ENCODE peak calls at places on chromosomes 2 and 18, in nine cellular contexts. One of them, this sample, is unnamed.

GRCh38 chr2:194867328-194867727 is 789.7 kb upstream of the SLC39A10 start:
- DNase-seq in left ventricle myocardium inferior: no peak
- DNase-seq in A549: peak
- DNase-seq in HFF-Myc: no peak
- DNase-seq in Calu3: peak
- DNase-seq in mesothelial cell of epicardium: no peak
- DNase-seq in lung: no peak
- DNase-seq in cardiac fibroblast: peak
- DNase-seq in mucosa of descending colon: no peak
- DNase-seq in this sample: no peak

GRCh38 chr2:188808921-188809320 is 165.3 kb upstream of the COL3A1 start:
- DNase-seq in A549: no peak
- DNase-seq in left ventricle myocardium inferior: no peak
- DNase-seq in cardiac fibroblast: peak
- DNase-seq in mucosa of descending colon: no peak
- DNase-seq in HFF-Myc: no peak
- DNase-seq in Calu3: no peak
- DNase-seq in lung: no peak
- DNase-seq in mesothelial cell of epicardium: no peak
- DNase-seq in this sample: no peak

GRCh38 chr2:41927581-41928260 is 120.1 kb upstream of the PKDCC start:
- DNase-seq in A549: no peak
- DNase-seq in HFF-Myc: no peak
- DNase-seq in left ventricle myocardium inferior: peak
- DNase-seq in cardiac fibroblast: no peak
- DNase-seq in lung: no peak
- DNase-seq in Calu3: no peak
- DNase-seq in mesothelial cell of epicardium: no peak
- DNase-seq in mucosa of descending colon: no peak
- DNase-seq in this sample: no peak

GRCh38 chr2:168671932-168672331 is 130.5 kb upstream of the NOSTRIN start:
- DNase-seq in left ventricle myocardium inferior: no peak
- DNase-seq in mesothelial cell of epicardium: no peak
- DNase-seq in mucosa of descending colon: no peak
- DNase-seq in Calu3: no peak
- DNase-seq in A549: no peak
- DNase-seq in HFF-Myc: no peak
- DNase-seq in lung: no peak
- DNase-seq in cardiac fibroblast: peak
- DNase-seq in this sample: no peak

GRCh38 chr2:109615637-109616144 is 1.5 kb downstream of the SOWAHC start:
- DNase-seq in HFF-Myc: no peak
- DNase-seq in left ventricle myocardium inferior: no peak
- DNase-seq in A549: peak
- DNase-seq in mesothelial cell of epicardium: no peak
- DNase-seq in cardiac fibroblast: no peak
- DNase-seq in mucosa of descending colon: peak
- DNase-seq in Calu3: peak
- DNase-seq in lung: no peak
- DNase-seq in this sample: no peak

GRCh38 chr18:68428026-68428425 is 286.9 kb downstream of the TMX3 start:
- DNase-seq in lung: no peak
- DNase-seq in left ventricle myocardium inferior: no peak
- DNase-seq in mucosa of descending colon: no peak
- DNase-seq in Calu3: peak
- DNase-seq in mesothelial cell of epicardium: no peak
- DNase-seq in HFF-Myc: peak
- DNase-seq in A549: no peak
- DNase-seq in cardiac fibroblast: peak
- DNase-seq in this sample: no peak

GRCh38 chr2:69499242-69499641 is 62.0 kb upstream of the NFU1 start:
- DNase-seq in mesothelial cell of epicardium: no peak
- DNase-seq in HFF-Myc: no peak
- DNase-seq in lung: no peak
- DNase-seq in cardiac fibroblast: no peak
- DNase-seq in mucosa of descending colon: no peak
- DNase-seq in left ventricle myocardium inferior: no peak
- DNase-seq in A549: no peak
- DNase-seq in Calu3: no peak
- DNase-seq in this sample: no peak

GRCh38 chr2:150608341-150608740 is 120.9 kb upstream of the RND3 start:
- DNase-seq in mucosa of descending colon: no peak
- DNase-seq in mesothelial cell of epicardium: no peak
- DNase-seq in HFF-Myc: no peak
- DNase-seq in lung: no peak
- DNase-seq in A549: no peak
- DNase-seq in left ventricle myocardium inferior: no peak
- DNase-seq in cardiac fibroblast: no peak
- DNase-seq in Calu3: no peak
- DNase-seq in this sample: no peak

GRCh38 chr2:240930631-240931318 is 24.6 kb downstream of the CROCC2 start:
- DNase-seq in A549: no peak
- DNase-seq in left ventricle myocardium inferior: peak
- DNase-seq in mesothelial cell of epicardium: peak
- DNase-seq in lung: no peak
- DNase-seq in mucosa of descending colon: no peak
- DNase-seq in Calu3: peak
- DNase-seq in cardiac fibroblast: no peak
- DNase-seq in HFF-Myc: no peak
- DNase-seq in this sample: no peak

GRCh38 chr2:237486819-237487448 is at the start of gene MLPH:
- DNase-seq in HFF-Myc: no peak
- DNase-seq in A549: peak
- DNase-seq in cardiac fibroblast: peak
- DNase-seq in Calu3: peak
- DNase-seq in mesothelial cell of epicardium: no peak
- DNase-seq in mucosa of descending colon: peak
- DNase-seq in left ventricle myocardium inferior: peak
- DNase-seq in lung: peak
- DNase-seq in this sample: no peak

GRCh38 chr2:189096769-189097447 is 82.7 kb downstream of the COL5A2 start:
- DNase-seq in cardiac fibroblast: peak
- DNase-seq in left ventricle myocardium inferior: no peak
- DNase-seq in A549: peak
- DNase-seq in mucosa of descending colon: no peak
- DNase-seq in HFF-Myc: peak
- DNase-seq in Calu3: peak
- DNase-seq in lung: no peak
- DNase-seq in mesothelial cell of epicardium: no peak
- DNase-seq in this sample: no peak

GRCh38 chr2:218123986-218124385 is 1.8 kb upstream of the CXCR2 start:
- DNase-seq in left ventricle myocardium inferior: no peak
- DNase-seq in Calu3: no peak
- DNase-seq in lung: no peak
- DNase-seq in cardiac fibroblast: no peak
- DNase-seq in mesothelial cell of epicardium: no peak
- DNase-seq in A549: no peak
- DNase-seq in mucosa of descending colon: no peak
- DNase-seq in HFF-Myc: no peak
- DNase-seq in this sample: no peak

GRCh38 chr2:64461271-64462058 is 7.5 kb downstream of the LGALSL start:
- DNase-seq in mesothelial cell of epicardium: no peak
- DNase-seq in cardiac fibroblast: no peak
- DNase-seq in left ventricle myocardium inferior: no peak
- DNase-seq in A549: no peak
- DNase-seq in HFF-Myc: no peak
- DNase-seq in mucosa of descending colon: no peak
- DNase-seq in Calu3: no peak
- DNase-seq in lung: no peak
- DNase-seq in this sample: no peak

GRCh38 chr18:31723998-31724711 is 36.5 kb downstream of the SLC25A52 start:
- DNase-seq in mucosa of descending colon: peak
- DNase-seq in mesothelial cell of epicardium: no peak
- DNase-seq in lung: no peak
- DNase-seq in left ventricle myocardium inferior: peak
- DNase-seq in HFF-Myc: no peak
- DNase-seq in A549: no peak
- DNase-seq in cardiac fibroblast: peak
- DNase-seq in Calu3: peak
- DNase-seq in this sample: peak

GRCh38 chr2:227125506-227125905 is 38.5 kb downstream of the COL4A4 start:
- DNase-seq in HFF-Myc: no peak
- DNase-seq in Calu3: no peak
- DNase-seq in mucosa of descending colon: no peak
- DNase-seq in cardiac fibroblast: peak
- DNase-seq in left ventricle myocardium inferior: no peak
- DNase-seq in A549: peak
- DNase-seq in lung: no peak
- DNase-seq in mesothelial cell of epicardium: no peak
- DNase-seq in this sample: no peak

GRCh38 chr18:22509423-22509822 is 91.7 kb upstream of the CTAGE1 start:
- DNase-seq in mesothelial cell of epicardium: no peak
- DNase-seq in Calu3: no peak
- DNase-seq in left ventricle myocardium inferior: no peak
- DNase-seq in cardiac fibroblast: no peak
- DNase-seq in HFF-Myc: no peak
- DNase-seq in A549: no peak
- DNase-seq in lung: no peak
- DNase-seq in mucosa of descending colon: no peak
- DNase-seq in this sample: no peak

DNA sequence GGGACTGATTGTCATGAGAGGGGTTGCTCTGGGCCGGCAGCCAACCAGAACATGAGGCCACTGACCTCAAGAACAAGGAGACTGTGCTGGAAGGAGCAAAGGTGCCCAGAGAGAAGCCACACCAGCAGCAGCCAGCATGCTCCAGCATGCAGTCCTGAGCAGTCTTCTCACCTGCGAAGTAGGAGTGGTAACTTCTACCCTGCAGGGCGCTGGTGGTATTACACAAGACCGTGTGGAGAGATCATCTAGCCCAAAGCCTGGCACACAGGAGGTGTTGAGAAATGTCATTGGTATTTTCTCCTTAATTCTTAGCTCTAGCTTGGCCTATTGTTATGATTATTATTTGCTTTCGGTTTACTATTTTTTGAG is 132.7 kb downstream of the TSN start:
- DNase-seq in HFF-Myc: no peak
- DNase-seq in left ventricle myocardium inferior: no peak
- DNase-seq in mucosa of descending colon: peak
- DNase-seq in cardiac fibroblast: no peak
- DNase-seq in lung: no peak
- DNase-seq in A549: peak
- DNase-seq in mesothelial cell of epicardium: no peak
- DNase-seq in Calu3: peak
- DNase-seq in this sample: no peak
- TF ChIP-seq CTCF in HFF-Myc: peak
- TF ChIP-seq CTCF in left ventricle myocardium inferior: peak
- TF ChIP-seq CTCF in mucosa of descending colon: peak
- TF ChIP-seq CTCF in cardiac fibroblast: peak
- TF ChIP-seq CTCF in lung: no peak
- TF ChIP-seq CTCF in A549: no peak
- TF ChIP-seq CTCF in mesothelial cell of epicardium: peak
- TF ChIP-seq CTCF in Calu3: peak
- TF ChIP-seq CTCF in this sample: peak

GRCh38 chr18:26104037-26104436 is 13.6 kb upstream of the SS18 start:
- DNase-seq in A549: no peak
- DNase-seq in HFF-Myc: no peak
- DNase-seq in mesothelial cell of epicardium: no peak
- DNase-seq in Calu3: no peak
- DNase-seq in cardiac fibroblast: no peak
- DNase-seq in lung: no peak
- DNase-seq in mucosa of descending colon: no peak
- DNase-seq in left ventricle myocardium inferior: no peak
- DNase-seq in this sample: no peak

DNA sequence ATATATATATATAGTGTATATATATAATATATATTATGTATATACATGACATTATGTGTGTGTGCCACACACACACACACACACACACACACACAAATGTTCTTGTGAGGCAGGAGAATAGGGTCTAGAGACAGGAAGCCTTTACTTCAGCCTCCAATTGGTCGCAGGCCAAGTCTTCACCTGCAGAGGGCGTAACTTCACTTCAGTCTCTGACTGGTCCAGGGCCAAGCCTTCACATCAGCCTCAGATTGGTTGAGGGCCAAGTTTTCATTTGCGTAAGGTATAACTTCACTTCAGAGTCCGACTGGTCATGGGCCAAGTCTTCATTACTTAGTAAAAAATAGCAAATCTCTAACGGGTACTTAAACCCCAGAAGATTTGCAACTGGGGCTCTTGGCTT is 13.2 kb upstream of the SS18 start:
- DNase-seq in A549: peak
- DNase-seq in lung: peak
- DNase-seq in mucosa of descending colon: peak
- DNase-seq in mesothelial cell of epicardium: no peak
- DNase-seq in cardiac fibroblast: peak
- DNase-seq in HFF-Myc: no peak
- DNase-seq in Calu3: no peak
- DNase-seq in left ventricle myocardium inferior: no peak
- DNase-seq in this sample: no peak
- TF ChIP-seq CTCF in A549: no peak
- TF ChIP-seq CTCF in lung: no peak
- TF ChIP-seq CTCF in mucosa of descending colon: no peak
- TF ChIP-seq CTCF in mesothelial cell of epicardium: no peak
- TF ChIP-seq CTCF in cardiac fibroblast: no peak
- TF ChIP-seq CTCF in HFF-Myc: peak
- TF ChIP-seq CTCF in Calu3: peak
- TF ChIP-seq CTCF in left ventricle myocardium inferior: no peak
- TF ChIP-seq CTCF in this sample: peak

DNA sequence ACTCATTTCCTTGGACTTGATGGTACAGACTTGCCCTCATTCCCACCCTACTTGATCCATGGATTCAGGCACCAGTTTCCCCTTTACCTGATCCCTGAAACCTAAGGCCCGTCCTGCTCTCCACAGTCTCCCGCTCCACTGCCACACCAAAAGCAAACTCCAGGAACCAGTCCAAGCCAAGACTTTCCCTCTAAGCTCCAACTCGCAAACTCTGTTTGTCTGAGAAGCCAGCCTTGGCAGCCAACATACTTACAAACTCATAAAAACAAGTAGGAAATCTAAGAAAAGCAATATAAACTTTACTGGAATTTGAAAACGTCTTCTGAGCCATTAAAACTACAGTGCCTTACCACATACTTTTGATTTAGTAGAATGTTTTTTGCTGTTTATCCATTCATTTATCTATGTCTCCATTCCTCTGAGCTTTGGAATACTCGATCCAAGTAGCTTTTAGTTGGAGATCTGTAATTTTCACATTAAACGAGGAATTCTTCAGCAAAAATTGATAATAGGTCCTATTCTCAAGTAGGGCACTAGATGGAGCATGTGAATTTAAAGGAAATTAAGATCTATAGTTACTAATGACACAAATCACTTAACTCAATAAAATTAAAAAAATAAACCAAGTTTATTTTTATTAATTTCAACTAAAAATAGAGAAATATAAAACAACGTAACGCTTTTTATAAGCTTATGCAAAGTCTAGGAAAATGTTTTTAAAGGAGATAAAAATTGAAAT is 199.7 kb downstream of the MYO3B start:
- DNase-seq in mesothelial cell of epicardium: no peak
- DNase-seq in HFF-Myc: no peak
- DNase-seq in cardiac fibroblast: peak
- DNase-seq in lung: no peak
- DNase-seq in Calu3: no peak
- DNase-seq in left ventricle myocardium inferior: no peak
- DNase-seq in A549: no peak
- DNase-seq in mucosa of descending colon: peak
- DNase-seq in this sample: no peak
- TF ChIP-seq CTCF in mesothelial cell of epicardium: no peak
- TF ChIP-seq CTCF in HFF-Myc: no peak
- TF ChIP-seq CTCF in cardiac fibroblast: peak
- TF ChIP-seq CTCF in lung: no peak
- TF ChIP-seq CTCF in Calu3: no peak
- TF ChIP-seq CTCF in left ventricle myocardium inferior: no peak
- TF ChIP-seq CTCF in A549: peak
- TF ChIP-seq CTCF in mucosa of descending colon: no peak
- TF ChIP-seq CTCF in this sample: no peak

GRCh38 chr2:159677654-159678053 is 34.7 kb upstream of the MARCHF7 start:
- DNase-seq in A549: peak
- DNase-seq in cardiac fibroblast: peak
- DNase-seq in lung: no peak
- DNase-seq in left ventricle myocardium inferior: no peak
- DNase-seq in HFF-Myc: no peak
- DNase-seq in Calu3: no peak
- DNase-seq in mesothelial cell of epicardium: no peak
- DNase-seq in mucosa of descending colon: no peak
- DNase-seq in this sample: no peak
- TF ChIP-seq CTCF in A549: peak
- TF ChIP-seq CTCF in cardiac fibroblast: peak
- TF ChIP-seq CTCF in lung: no peak
- TF ChIP-seq CTCF in left ventricle myocardium inferior: peak
- TF ChIP-seq CTCF in HFF-Myc: peak
- TF ChIP-seq CTCF in Calu3: no peak
- TF ChIP-seq CTCF in mesothelial cell of epicardium: no peak
- TF ChIP-seq CTCF in mucosa of descending colon: no peak
- TF ChIP-seq CTCF in this sample: no peak

This sample was measured in GM06990.